ENCODE peak calls at places on chromosomes 6 and 20, in eight cellular contexts. W is MM.1S, I is GM12878, Y is fibroblast of mammary gland, K is body of pancreas, P is ovary, J is right atrium auricular region, N is progenitor cell of endocrine pancreas. M is an unnamed sample.

GRCh38 chr20:34954905-34955231 is 738 bp downstream of the GSS start:
- DNase-seq in Y (peak; percentile 61), W (no peak), N (no peak), P (no peak), K (no peak), I (no peak), J (peak; percentile 66), M (no peak)

GRCh38 chr6:137641474-137642077 is 147.4 kb upstream of the OLIG3 start:
- DNase-seq in J (peak; percentile 75), N (peak; percentile 46), P (peak; percentile 77), I (no peak), W (peak; percentile 78), Y (peak; percentile 80), K (peak; percentile 75), M (peak; percentile 60)

GRCh38 chr6:31170987-31171671 is 647 bp upstream of the POU5F1 start:
- DNase-seq in Y (no peak), I (no peak), W (no peak), P (no peak), N (no peak), K (no peak), J (no peak), M (no peak)

GRCh38 chr6:155883334-155883731 is 427.7 kb upstream of the NOX3 start:
- DNase-seq in N (no peak), I (no peak), J (no peak), Y (no peak), W (no peak), K (no peak), P (no peak), M (no peak)

GRCh38 chr6:76633259-76633658 is 560.8 kb upstream of the IMPG1 start:
- DNase-seq in K (no peak), P (no peak), W (no peak), J (no peak), Y (no peak), N (no peak), I (no peak), M (no peak)

GRCh38 chr6:7216941-7217621 is 95.9 kb downstream of the SSR1 start:
- DNase-seq in I (no peak), J (no peak), N (no peak), W (no peak), K (peak; percentile 47), P (no peak), Y (no peak), M (no peak)

GRCh38 chr20:51463998-51464397 is 78.5 kb downstream of the NFATC2 start:
- DNase-seq in Y (no peak), W (no peak), J (no peak), K (no peak), I (no peak), P (no peak), N (no peak), M (no peak)

GRCh38 chr6:85747093-85747492 is 104.4 kb upstream of the SYNCRIP start:
- DNase-seq in Y (peak; percentile 16), J (no peak), I (no peak), W (no peak), K (no peak), P (no peak), N (no peak), M (no peak)

GRCh38 chr20:44001667-44002596 is 87.3 kb downstream of the TOX2 start:
- DNase-seq in W (peak; percentile 96), K (no peak), P (no peak), Y (no peak), I (peak; percentile 74), N (no peak), J (peak; percentile 44), M (no peak)

GRCh38 chr20:33521461-33521860 is 31.6 kb downstream of the CBFA2T2 start:
- DNase-seq in Y (no peak), I (no peak), J (no peak), P (no peak), W (no peak), K (no peak), N (no peak), M (no peak)

GRCh38 chr20:14845199-14846160 is 508.1 kb upstream of the FLRT3 start:
- DNase-seq in Y (no peak), J (no peak), I (no peak), K (no peak), P (no peak), W (no peak), N (no peak), M (no peak)

GRCh38 chr6:125781307-125781868 is 9.4 kb upstream of the NCOA7 start:
- DNase-seq in N (no peak), K (peak; percentile 33), W (peak; percentile 40), J (no peak), P (peak; percentile 53), Y (peak; percentile 48), I (no peak), M (no peak)

GRCh38 chr6:121965739-121966138 is 433.7 kb upstream of the HSF2 start:
- DNase-seq in K (no peak), N (no peak), Y (peak; percentile 21), P (no peak), J (no peak), W (no peak), I (no peak), M (peak; percentile 3)

GRCh38 chr6:89073840-89074239 is 6.7 kb upstream of the PNRC1 start:
- DNase-seq in J (no peak), N (no peak), P (no peak), K (no peak), Y (no peak), I (no peak), W (no peak), M (no peak)

GRCh38 chr20:19723834-19724430 is 34.1 kb upstream of the RIN2 start:
- DNase-seq in P (no peak), Y (no peak), K (no peak), W (no peak), J (no peak), N (no peak), I (no peak), M (no peak)

GRCh38 chr20:54794110-54794509 is 318.7 kb downstream of the DOK5 start:
- DNase-seq in K (no peak), W (no peak), P (no peak), Y (no peak), J (no peak), I (no peak), N (no peak), M (no peak)
- TF ChIP-seq CTCF in K (no peak), W (no peak), P (no peak), Y (no peak), J (no peak), I (no peak), N (no peak), M (no peak)

GRCh38 chr20:49712118-49712517 is 1.6 kb downstream of the B4GALT5 start:
- DNase-seq in K (no peak), Y (no peak), W (no peak), P (no peak), N (no peak), J (no peak), I (no peak), M (no peak)

GRCh38 chr20:49715466-49715865 is 1.8 kb upstream of the B4GALT5 start:
- DNase-seq in J (no peak), K (no peak), I (no peak), W (no peak), Y (no peak), P (no peak), N (no peak), M (no peak)

GRCh38 chr20:49711331-49711987 is 2.2 kb downstream of the B4GALT5 start:
- DNase-seq in I (no peak), P (no peak), W (no peak), K (no peak), Y (no peak), J (no peak), N (no peak), M (no peak)

GRCh38 chr20:49713779-49714712 is at the start of gene B4GALT5:
- DNase-seq in K (peak; percentile 64), J (no peak), Y (peak; percentile 43), P (peak; percentile 76), I (no peak), W (peak; percentile 73), N (peak; percentile 75), M (peak; percentile 38)

DNA sequence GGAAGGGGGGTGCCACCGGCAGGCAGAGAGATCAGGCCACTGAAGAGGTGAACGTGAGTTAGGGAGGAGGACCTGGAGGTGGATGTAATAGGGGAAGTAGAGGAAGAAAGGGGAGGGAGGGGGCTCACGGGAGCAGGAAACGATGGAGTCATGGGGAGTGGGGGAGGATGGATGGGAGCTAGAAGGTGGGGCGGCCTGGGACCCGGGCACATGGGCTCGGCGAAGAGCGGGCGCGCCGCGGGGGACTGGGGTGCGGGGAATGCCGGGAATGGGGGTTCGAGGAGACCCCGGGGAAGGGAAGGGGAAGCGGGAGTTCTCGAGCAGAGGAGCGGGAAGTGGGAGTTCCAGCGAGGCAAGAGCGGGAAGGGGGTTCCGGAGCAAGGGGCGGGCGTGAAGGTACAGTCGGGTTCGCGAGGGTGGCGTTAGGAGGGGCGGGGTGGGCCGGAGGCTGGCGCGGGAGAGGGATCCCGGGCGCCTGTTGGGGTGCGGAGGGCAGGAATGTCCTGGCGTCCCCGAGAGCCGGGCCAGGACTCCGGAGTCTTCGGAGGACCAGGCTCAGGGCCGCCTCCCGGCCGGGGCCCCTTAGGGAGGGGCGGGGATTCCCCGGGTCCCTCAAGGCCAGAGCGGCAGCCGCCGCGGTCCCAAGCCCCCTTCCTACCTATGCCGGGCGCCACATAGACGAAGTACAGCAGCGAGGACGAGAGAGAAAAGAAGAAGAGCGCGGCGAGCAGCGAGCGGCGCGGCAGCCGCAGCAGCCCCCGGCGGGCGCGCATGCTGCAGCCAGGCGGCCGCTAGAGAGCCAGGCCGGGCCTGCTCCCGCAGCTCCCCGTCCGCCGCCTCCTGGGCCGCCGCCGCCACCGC is 530 bp downstream of the B4GALT5 start:
- DNase-seq in I (no peak), K (peak; percentile 56), P (peak; percentile 49), W (peak; percentile 27), J (no peak), Y (no peak), N (peak; percentile 42), M (no peak)
- TF ChIP-seq CTCF in I (no peak), K (peak; percentile 7), P (no peak), W (no peak), J (no peak), Y (no peak), N (no peak), M (no peak)

DNA sequence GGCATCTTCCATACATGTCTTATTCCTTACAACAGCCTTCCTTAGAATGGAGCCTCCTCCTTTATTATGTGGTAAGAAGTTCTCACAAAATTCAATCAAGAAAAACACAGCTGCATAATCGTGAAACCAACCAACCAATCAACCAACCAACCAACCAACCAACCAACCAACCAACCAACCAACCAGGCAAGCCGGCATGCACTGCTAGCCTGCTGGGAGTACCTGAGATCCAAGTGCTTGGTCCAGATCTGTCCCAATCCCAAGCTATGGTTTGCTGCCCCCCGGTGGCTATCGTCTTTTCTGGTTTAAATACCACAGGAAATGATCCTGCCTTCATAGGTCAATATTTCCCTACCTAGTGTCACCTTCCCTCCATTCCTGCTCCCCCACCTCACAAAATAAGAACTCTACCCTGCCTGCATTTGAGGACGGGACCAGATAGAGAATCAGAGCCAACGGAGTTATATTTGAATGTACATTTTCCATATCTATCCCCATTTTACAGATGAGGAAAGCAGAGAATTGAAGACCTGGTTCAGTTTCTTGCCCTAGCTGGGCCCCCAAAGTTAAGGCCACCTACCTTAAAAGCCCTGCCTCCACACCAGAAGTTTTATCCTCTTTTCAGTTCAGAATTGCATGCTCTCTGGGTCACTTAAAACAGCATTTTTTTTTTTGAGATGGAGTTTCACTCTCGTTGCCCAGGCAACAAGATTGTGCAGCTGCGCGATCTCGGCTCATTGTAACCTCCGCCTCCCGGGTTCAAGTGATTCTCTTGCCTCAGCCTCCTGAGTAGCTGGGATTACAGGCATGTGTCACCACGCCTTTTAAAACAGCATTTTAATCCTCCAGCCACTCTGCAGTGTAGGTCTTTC is 27.1 kb downstream of the RAB44 start:
- DNase-seq in W (peak; percentile 46), Y (peak; percentile 70), K (peak; percentile 87), P (peak; percentile 78), N (peak; percentile 41), I (no peak), J (peak; percentile 75), M (peak; percentile 31)
- TF ChIP-seq CTCF in W (peak; percentile 55), Y (peak; percentile 72), K (peak; percentile 92), P (peak; percentile 30), N (peak; percentile 60), I (peak; percentile 43), J (peak; percentile 71), M (peak; percentile 59)

GRCh38 chr6:120826253-120826652 is 508.0 kb downstream of the TBC1D32 start:
- DNase-seq in W (peak; percentile 12), K (peak; percentile 62), J (no peak), I (no peak), Y (peak; percentile 6), P (no peak), N (peak; percentile 41), M (no peak)
- TF ChIP-seq CTCF in W (peak; percentile 54), K (peak; percentile 69), J (peak; percentile 43), I (peak; percentile 55), Y (peak; percentile 42), P (no peak), N (peak; percentile 93), M (peak; percentile 45)